ENCODE peak calls at places on chromosomes 2 and 18, in ten cellular contexts. J, A, W, O, R, U, P, V, I and T are unnamed samples.

GRCh38 chr2:180184506-180184905 is 177.4 kb upstream of the CWC22 start:
- DNase-seq in V (no peak), J (no peak), O (no peak), I (no peak), U (no peak), A (no peak), W (peak), P (no peak), R (no peak), T (no peak)

GRCh38 chr2:239734436-239735005 is 290.6 kb downstream of the NDUFA10 start:
- DNase-seq in U (no peak), I (no peak), O (no peak), A (no peak), V (no peak), P (no peak), R (no peak), W (no peak), J (no peak), T (no peak)

GRCh38 chr2:234268314-234268713 is 217.8 kb downstream of the SPP2 start:
- DNase-seq in U (no peak), I (no peak), O (no peak), P (no peak), J (no peak), R (no peak), W (no peak), V (no peak), A (no peak), T (no peak)

GRCh38 chr2:110807520-110807919 is 75.1 kb downstream of the ACOXL start:
- DNase-seq in P (no peak), A (peak), J (no peak), U (no peak), I (no peak), W (no peak), V (no peak), R (no peak), O (no peak), T (no peak)

GRCh38 chr2:121238828-121239227 is 46.2 kb downstream of the TFCP2L1 start:
- DNase-seq in P (no peak), I (no peak), O (no peak), V (no peak), R (no peak), A (no peak), W (no peak), U (no peak), J (no peak), T (no peak)

GRCh38 chr18:50839996-50840395 is 20.2 kb upstream of the MRO start:
- DNase-seq in W (no peak), J (no peak), V (no peak), U (no peak), I (no peak), O (no peak), P (no peak), R (no peak), A (no peak), T (no peak)

GRCh38 chr2:2175381-2176090 is 155.5 kb downstream of the MYT1L start:
- DNase-seq in U (no peak), V (no peak), I (no peak), W (no peak), O (no peak), J (no peak), R (no peak), P (no peak), A (no peak), T (no peak)

GRCh38 chr2:10359731-10360329 is 57.1 kb downstream of the HPCAL1 start:
- DNase-seq in V (no peak), O (no peak), I (no peak), A (no peak), P (no peak), R (no peak), U (no peak), J (no peak), W (no peak), T (no peak)

GRCh38 chr18:48539406-48540328 is 836 bp downstream of the CTIF start:
- DNase-seq in P (peak), A (peak), W (no peak), U (peak), V (peak), O (peak), R (peak), J (peak), I (peak), T (peak)

GRCh38 chr2:70086838-70087702 is at the start of gene PCBP1:
- DNase-seq in J (peak), W (no peak), V (peak), O (peak), A (peak), U (peak), R (peak), I (peak), P (peak), T (peak)

GRCh38 chr2:70089220-70089945 is 2.1 kb downstream of the PCBP1 start:
- DNase-seq in R (peak), A (peak), V (no peak), W (no peak), J (no peak), P (no peak), U (no peak), O (peak), I (no peak), T (peak)

GRCh38 chr2:70088508-70089219 is 1.4 kb downstream of the PCBP1 start:
- DNase-seq in V (no peak), P (no peak), U (no peak), A (no peak), I (no peak), O (no peak), J (peak), R (no peak), W (no peak), T (no peak)

GRCh38 chr2:70086278-70086837 is 919 bp upstream of the PCBP1 start:
- DNase-seq in A (peak), W (no peak), J (peak), V (peak), I (peak), P (peak), O (peak), U (peak), R (peak), T (peak)

GRCh38 chr2:70087703-70088507 is 628 bp downstream of the PCBP1 start:
- DNase-seq in U (peak), P (peak), J (peak), R (peak), I (peak), V (peak), A (peak), O (peak), W (no peak), T (peak)
- TF ChIP-seq CTCF in U (no peak), P (no peak), J (no peak), R (no peak), I (no peak), V (no peak), A (no peak), O (no peak), W (peak), T (no peak)

GRCh38 chr2:127531133-127531709 is 4.3 kb upstream of the MYO7B start:
- DNase-seq in A (no peak), W (no peak), U (no peak), O (no peak), I (no peak), P (no peak), J (no peak), R (no peak), V (no peak), T (no peak)

GRCh38 chr2:127526940-127527804 is 883 bp upstream of the IWS1 start:
- DNase-seq in V (peak), R (no peak), P (no peak), O (peak), W (no peak), A (no peak), U (no peak), J (no peak), I (no peak), T (no peak)

GRCh38 chr2:127532296-127532695 is 3.2 kb upstream of the MYO7B start:
- DNase-seq in P (no peak), R (no peak), V (no peak), U (no peak), O (no peak), A (no peak), I (no peak), W (no peak), J (no peak), T (no peak)

GRCh38 chr2:127528487-127528886 is 2.2 kb upstream of the IWS1 start:
- DNase-seq in R (no peak), J (no peak), O (peak), V (no peak), P (no peak), A (no peak), I (no peak), W (no peak), U (no peak), T (no peak)

GRCh38 chr2:127530245-127531132 is 4.2 kb upstream of the IWS1 start:
- DNase-seq in I (no peak), W (no peak), R (no peak), O (no peak), V (no peak), A (no peak), J (no peak), U (no peak), P (no peak), T (no peak)
- TF ChIP-seq CTCF in I (no peak), W (no peak), R (no peak), O (peak), V (no peak), A (no peak), J (no peak), U (no peak), P (no peak), T (no peak)

GRCh38 chr2:177812713-177813396 is 259.7 kb downstream of the PDE11A start:
- DNase-seq in J (no peak), O (no peak), I (no peak), R (no peak), V (no peak), A (no peak), P (no peak), W (no peak), U (no peak), T (no peak)
- TF ChIP-seq CTCF in J (no peak), O (peak), I (no peak), R (no peak), V (no peak), A (no peak), P (no peak), W (no peak), U (no peak), T (no peak)

GRCh38 chr2:45237850-45238542 is 228.7 kb upstream of the SIX2 start:
- DNase-seq in O (no peak), A (peak), V (no peak), P (peak), J (no peak), W (peak), R (no peak), U (peak), I (no peak), T (peak)
- TF ChIP-seq CTCF in O (peak), A (peak), V (no peak), P (no peak), J (no peak), W (peak), R (no peak), U (no peak), I (no peak), T (no peak)

DNA sequence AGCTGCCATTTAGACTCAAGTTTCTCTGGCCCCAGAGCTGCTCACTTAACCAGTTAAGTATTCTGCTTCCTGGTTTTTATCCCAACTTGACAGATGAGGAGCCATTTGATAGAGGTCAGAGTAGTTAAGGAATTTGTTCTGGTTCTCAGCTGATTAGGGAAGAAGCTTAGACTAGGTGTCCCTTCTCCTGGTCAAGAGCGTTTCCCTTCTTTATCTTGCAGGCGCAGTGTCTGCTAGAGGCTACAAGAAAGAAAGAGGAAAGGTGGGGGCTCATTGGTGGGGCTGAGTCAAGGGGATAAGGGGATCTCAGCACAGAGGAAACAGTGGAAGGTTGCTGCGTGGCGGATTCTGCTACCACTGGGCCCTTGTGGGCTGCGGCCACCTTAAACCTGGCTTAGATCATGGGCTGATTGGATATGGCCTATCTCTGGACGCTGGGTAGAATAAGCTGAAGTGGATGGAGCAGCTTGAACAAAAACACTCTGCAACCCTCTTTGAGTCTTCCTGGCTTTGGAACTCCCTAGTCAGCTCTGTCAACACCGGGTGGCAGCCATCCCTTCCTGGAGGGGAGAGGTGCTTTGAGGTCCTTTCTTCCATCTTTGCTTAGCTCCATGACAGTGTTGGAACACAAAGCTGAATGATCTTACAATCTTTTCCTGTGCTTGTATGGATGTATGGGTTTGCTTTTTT is 70.8 kb downstream of the QPCT start:
- DNase-seq in V (no peak), I (no peak), J (no peak), U (no peak), O (peak), P (no peak), W (no peak), A (no peak), R (no peak), T (no peak)
- TF ChIP-seq CTCF in V (no peak), I (no peak), J (no peak), U (no peak), O (peak), P (no peak), W (peak), A (no peak), R (no peak), T (no peak)

GRCh38 chr18:58484989-58485962 is 143.6 kb downstream of the ALPK2 start:
- DNase-seq in O (peak), W (no peak), U (no peak), P (no peak), R (no peak), V (peak), J (no peak), I (no peak), A (no peak), T (no peak)
- TF ChIP-seq CTCF in O (peak), W (no peak), U (no peak), P (no peak), R (no peak), V (no peak), J (no peak), I (no peak), A (peak), T (no peak)

GRCh38 chr2:137165968-137166367 is 400.6 kb downstream of the THSD7B start:
- DNase-seq in P (no peak), R (no peak), A (no peak), V (no peak), W (no peak), O (no peak), J (no peak), U (no peak), I (no peak), T (no peak)

GRCh38 chr2:137173514-137173913 is 408.2 kb downstream of the THSD7B start:
- DNase-seq in V (no peak), O (peak), P (no peak), R (no peak), U (no peak), J (no peak), W (no peak), A (no peak), I (no peak), T (no peak)

GRCh38 chr2:137168564-137168963 is 403.2 kb downstream of the THSD7B start:
- DNase-seq in W (no peak), I (no peak), O (no peak), A (no peak), J (no peak), R (no peak), U (no peak), V (no peak), P (no peak), T (no peak)

GRCh38 chr2:137172162-137172561 is 406.8 kb downstream of the THSD7B start:
- DNase-seq in I (no peak), W (peak), U (no peak), P (no peak), O (no peak), V (no peak), J (no peak), R (no peak), A (no peak), T (no peak)

GRCh38 chr2:137167651-137168050 is 402.3 kb downstream of the THSD7B start:
- DNase-seq in A (no peak), W (no peak), R (no peak), U (no peak), P (no peak), J (no peak), V (no peak), I (no peak), O (no peak), T (no peak)
- TF ChIP-seq CTCF in A (no peak), W (no peak), R (no peak), U (no peak), P (no peak), J (no peak), V (no peak), I (no peak), O (no peak), T (no peak)

GRCh38 chr2:173282795-173283545 is 71.7 kb upstream of the CDCA7 start:
- DNase-seq in R (no peak), W (no peak), O (no peak), P (no peak), U (no peak), V (no peak), A (no peak), J (no peak), I (no peak), T (no peak)
- TF ChIP-seq CTCF in R (no peak), W (no peak), O (no peak), P (no peak), U (no peak), V (no peak), A (no peak), J (no peak), I (no peak), T (no peak)

DNA sequence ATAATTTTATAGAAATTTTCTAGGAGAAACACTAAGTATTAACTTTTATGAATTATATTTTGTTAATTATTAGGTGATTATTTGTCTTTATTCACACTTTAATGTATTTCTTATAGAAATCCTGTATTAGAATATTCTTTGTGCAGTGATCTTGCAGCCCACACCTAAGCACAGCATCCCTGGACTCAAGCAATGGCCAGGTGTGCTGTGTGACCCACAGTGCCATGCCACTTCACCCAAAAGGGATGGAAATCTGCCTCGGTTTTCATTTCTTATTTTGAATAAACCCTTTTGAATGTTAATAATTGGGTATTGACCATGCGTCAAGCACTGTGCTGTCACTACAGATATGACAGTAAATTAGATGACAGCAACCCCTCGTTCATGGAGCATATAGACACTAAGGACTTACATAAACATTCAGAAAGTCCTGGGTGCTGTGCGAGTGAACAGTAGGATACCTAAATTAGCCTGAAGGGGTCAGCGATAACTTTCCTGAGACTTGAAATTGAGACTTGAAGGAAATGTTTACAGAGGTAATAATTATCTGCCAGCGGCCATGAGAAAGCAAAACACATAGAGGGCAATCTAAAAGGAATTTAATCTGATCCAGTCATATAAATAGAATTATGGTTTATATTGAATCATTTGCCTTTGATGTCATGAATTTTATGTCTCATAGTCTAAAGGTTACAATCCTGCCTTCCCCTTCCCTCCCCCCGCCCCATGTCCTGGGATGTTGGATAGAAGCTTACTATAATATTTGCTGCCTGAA is 52.7 kb upstream of the CALCRL start:
- DNase-seq in J (no peak), V (no peak), P (no peak), A (no peak), I (no peak), O (peak), U (no peak), R (no peak), W (no peak), T (no peak)
- TF ChIP-seq CTCF in J (no peak), V (no peak), P (peak), A (peak), I (no peak), O (peak), U (no peak), R (no peak), W (peak), T (no peak)